ENCODE peak calls at places on chromosomes 7 and 10, in five cellular contexts. U is heart left ventricle; G is CD8-positive, alpha-beta T cell; T is colonic mucosa; A is hepatocyte. I is an unnamed sample.

GRCh38 chr7:48421357-48421756 is 250.1 kb downstream of the ABCA13 start:
- DNase-seq in G (no peak), U (no peak), T (no peak), A (no peak), I (no peak)

GRCh38 chr7:99040104-99040958 is 103.6 kb downstream of the SMURF1 start:
- DNase-seq in A (peak), U (peak), G (peak), T (peak), I (peak)

GRCh38 chr7:48253020-48253419 is 81.8 kb downstream of the ABCA13 start:
- DNase-seq in A (no peak), G (no peak), T (no peak), U (no peak), I (no peak)

GRCh38 chr7:39721919-39722597 is 98.7 kb downstream of the RALA start:
- DNase-seq in A (no peak), G (no peak), T (no peak), U (no peak), I (no peak)

GRCh38 chr10:127592586-127592985 is 43.5 kb downstream of the NPS start:
- DNase-seq in T (no peak), A (no peak), U (no peak), G (no peak), I (no peak)

GRCh38 chr7:80082214-80082613 is 52.4 kb upstream of the GNAI1 start:
- DNase-seq in G (no peak), U (no peak), T (no peak), A (no peak), I (no peak)

GRCh38 chr7:73557108-73557396 is 438 bp downstream of the BCL7B start:
- DNase-seq in T (peak), A (peak), U (peak), G (peak), I (peak)

GRCh38 chr10:129937351-129937751 is 26.7 kb downstream of the EBF3 start:
- DNase-seq in G (no peak), T (no peak), A (no peak), U (no peak), I (no peak)

GRCh38 chr7:87146740-87147386 is 5.4 kb upstream of the DMTF1 start:
- DNase-seq in T (no peak), G (no peak), U (no peak), A (no peak), I (no peak)

GRCh38 chr7:37352974-37353948 is 95.4 kb downstream of the ELMO1 start:
- DNase-seq in U (no peak), G (peak), T (peak), A (no peak), I (no peak)

GRCh38 chr10:117216611-117217195 is 19.4 kb downstream of the KCNK18 start:
- DNase-seq in U (peak), G (peak), T (peak), A (peak), I (peak)

GRCh38 chr10:104255244-104255981 is 721 bp downstream of the GSTO1 start:
- DNase-seq in A (peak), G (no peak), T (peak), U (no peak), I (no peak)

GRCh38 chr10:35605191-35605590 is at the start of gene GJD4:
- DNase-seq in G (no peak), U (no peak), T (no peak), A (no peak), I (no peak)

GRCh38 chr7:133504825-133505224 is 251.9 kb downstream of the EXOC4 start:
- DNase-seq in U (no peak), G (no peak), T (no peak), A (no peak), I (no peak)

GRCh38 chr10:72455889-72456588 is 101.3 kb upstream of the DNAJB12 start:
- DNase-seq in A (no peak), T (no peak), G (no peak), U (no peak), I (no peak)

GRCh38 chr7:33854178-33854577 is 51.2 kb upstream of the BMPER start:
- DNase-seq in U (no peak), G (no peak), A (no peak), T (no peak), I (peak)

GRCh38 chr7:44431091-44431608 is 59.3 kb downstream of the NUDCD3 start:
- DNase-seq in A (peak), U (no peak), G (no peak), T (no peak), I (no peak)

GRCh38 chr7:28138837-28139236 is 41.8 kb downstream of the JAZF1 start:
- DNase-seq in A (no peak), U (no peak), T (no peak), G (no peak), I (no peak)

GRCh38 chr10:33139191-33139646 is 181.2 kb upstream of the ITGB1 start:
- DNase-seq in U (no peak), G (peak), A (no peak), T (no peak), I (no peak)

GRCh38 chr10:72260588-72261322 is 13.0 kb upstream of the DDIT4 start:
- DNase-seq in U (peak), A (peak), T (peak), G (peak), I (no peak)

GRCh38 chr7:152312316-152312715 is 123.5 kb downstream of the KMT2C start:
- DNase-seq in U (no peak), G (no peak), A (no peak), T (no peak), I (no peak)

GRCh38 chr7:7996568-7996967 is 28.0 kb downstream of the GLCCI1 start:
- DNase-seq in G (no peak), T (no peak), A (no peak), U (no peak), I (no peak)

GRCh38 chr7:148670807-148671206 is 27.9 kb upstream of the CUL1 start:
- DNase-seq in G (no peak), A (no peak), U (no peak), T (no peak), I (no peak)

GRCh38 chr10:117424171-117424570 is 48.9 kb upstream of the PDZD8 start:
- DNase-seq in U (no peak), G (no peak), A (no peak), T (no peak), I (no peak)

GRCh38 chr7:98921608-98922372 is 43.5 kb downstream of the TRRAP start:
- DNase-seq in U (no peak), A (no peak), G (no peak), T (no peak), I (no peak)

GRCh38 chr10:90642136-90642535 is 215.7 kb downstream of the HTR7 start:
- DNase-seq in U (no peak), G (no peak), T (no peak), A (no peak), I (peak)

GRCh38 chr10:64430690-64431323 is 909.6 kb downstream of the REEP3 start:
- DNase-seq in U (no peak), T (peak), A (peak), G (no peak), I (no peak)

GRCh38 chr7:134613623-134614347 is 32.9 kb upstream of the BPGM start:
- DNase-seq in U (no peak), G (no peak), A (no peak), T (no peak), I (peak)

GRCh38 chr7:93854480-93854879 is 36.1 kb downstream of the TFPI2 start:
- DNase-seq in G (no peak), U (no peak), T (no peak), A (no peak), I (no peak)

GRCh38 chr10:121495719-121496118 is 102.5 kb downstream of the FGFR2 start:
- DNase-seq in G (no peak), T (no peak), A (no peak), U (no peak), I (no peak)

GRCh38 chr7:100612730-100613446 is 548 bp downstream of the MOSPD3 start:
- DNase-seq in T (peak), A (peak), U (no peak), G (peak), I (no peak)

GRCh38 chr10:77041636-77042258 is 595.9 kb downstream of the KCNMA1 start:
- DNase-seq in T (peak), A (no peak), U (no peak), G (peak), I (no peak)

GRCh38 chr10:93224005-93224779 is 150.5 kb downstream of the CYP26A1 start:
- DNase-seq in U (no peak), T (no peak), G (no peak), A (no peak), I (no peak)

DNA sequence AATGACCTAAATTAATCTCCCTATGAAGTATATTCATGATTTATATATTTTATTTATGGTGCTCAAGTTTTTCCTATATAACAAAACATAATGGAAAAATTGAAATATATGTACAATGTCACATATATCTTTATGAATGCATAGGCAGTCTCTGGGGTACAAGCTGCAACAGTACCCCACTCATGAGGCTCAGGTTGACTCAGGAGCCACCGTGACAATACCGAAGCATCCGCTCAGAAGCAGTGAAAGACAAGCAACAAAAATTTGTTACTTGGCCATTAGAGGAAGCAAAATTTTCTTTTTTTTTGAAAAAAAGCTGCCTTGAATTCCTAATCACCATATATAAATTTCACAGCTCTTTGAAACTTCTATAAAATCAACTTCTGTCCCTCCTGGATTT is 2.9 kb downstream of the NAMPT start:
- DNase-seq in G (no peak), A (no peak), U (no peak), T (no peak), I (no peak)
- H3K4me3 ChIP-seq in G (no peak), A (no peak), U (peak), T (peak), I (no peak)

GRCh38 chr7:3042861-3043489 is 692 bp downstream of the CARD11 start:
- DNase-seq in A (peak), U (no peak), G (peak), T (peak), I (no peak)

GRCh38 chr7:3039787-3040186 is 3.9 kb downstream of the CARD11 start:
- DNase-seq in U (no peak), G (no peak), T (no peak), A (no peak), I (no peak)

GRCh38 chr7:3042301-3042700 is 1.4 kb downstream of the CARD11 start:
- DNase-seq in A (no peak), T (no peak), G (no peak), U (no peak), I (no peak)

GRCh38 chr7:3043544-3044395 is at the start of gene CARD11:
- DNase-seq in G (peak), T (peak), A (peak), U (no peak), I (no peak)
- TF ChIP-seq CTCF in G (no peak), T (no peak), A (no peak), U (no peak), I (no peak)

GRCh38 chr10:95745487-95745886 is 10.5 kb upstream of the ENTPD1 start:
- DNase-seq in G (no peak), T (no peak), U (no peak), A (no peak), I (no peak)

GRCh38 chr10:95741807-95742528 is 14.0 kb upstream of the ENTPD1 start:
- DNase-seq in T (peak), G (no peak), A (peak), U (peak), I (no peak)

GRCh38 chr10:95742529-95742884 is 13.5 kb upstream of the ENTPD1 start:
- DNase-seq in U (peak), T (peak), A (peak), G (no peak), I (no peak)

GRCh38 chr10:95739046-95739445 is 16.9 kb upstream of the ENTPD1 start:
- DNase-seq in U (no peak), A (no peak), T (no peak), G (no peak), I (no peak)

DNA sequence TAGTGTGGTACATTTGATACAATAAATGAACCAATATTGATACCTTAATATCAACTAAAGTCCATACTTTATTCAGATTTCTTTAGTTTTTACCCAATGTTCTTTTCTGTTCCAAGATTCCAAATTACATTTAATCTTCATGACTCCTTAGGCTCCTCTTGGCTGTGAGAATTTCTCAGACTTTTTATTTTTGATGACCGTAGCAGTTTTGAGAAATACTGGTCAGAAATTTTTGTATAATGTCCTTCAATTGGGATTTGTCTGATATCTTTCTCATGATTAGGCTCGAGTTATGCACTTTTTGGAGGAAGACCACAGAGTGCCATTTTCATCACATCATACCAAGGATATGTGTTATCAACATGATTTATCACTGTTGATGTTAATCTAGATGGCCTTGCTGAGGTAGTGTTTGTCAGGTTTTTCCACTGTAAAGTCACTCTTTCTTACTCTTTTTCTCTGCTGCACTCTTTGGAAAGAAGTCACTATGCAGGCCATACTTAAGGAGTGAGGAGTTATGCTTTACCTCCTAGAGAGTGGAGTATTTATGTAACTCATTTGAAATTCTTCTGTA is 12.9 kb upstream of the ENTPD1 start:
- DNase-seq in U (no peak), T (no peak), A (no peak), G (no peak), I (no peak)
- H3K4me3 ChIP-seq in U (no peak), T (no peak), A (no peak), G (no peak), I (no peak)

GRCh38 chr7:147436718-147437117 is 1153.8 kb upstream of the C7orf33 start:
- DNase-seq in U (no peak), G (no peak), A (no peak), T (no peak), I (no peak)

GRCh38 chr7:147428075-147428474 is 1162.5 kb upstream of the C7orf33 start:
- DNase-seq in U (no peak), A (no peak), T (no peak), G (no peak), I (no peak)

GRCh38 chr7:147432068-147432467 is 1158.5 kb upstream of the C7orf33 start:
- DNase-seq in T (no peak), G (no peak), U (no peak), A (peak), I (no peak)
- TF ChIP-seq CTCF in T (no peak), G (no peak), U (no peak), A (peak), I (peak)

DNA sequence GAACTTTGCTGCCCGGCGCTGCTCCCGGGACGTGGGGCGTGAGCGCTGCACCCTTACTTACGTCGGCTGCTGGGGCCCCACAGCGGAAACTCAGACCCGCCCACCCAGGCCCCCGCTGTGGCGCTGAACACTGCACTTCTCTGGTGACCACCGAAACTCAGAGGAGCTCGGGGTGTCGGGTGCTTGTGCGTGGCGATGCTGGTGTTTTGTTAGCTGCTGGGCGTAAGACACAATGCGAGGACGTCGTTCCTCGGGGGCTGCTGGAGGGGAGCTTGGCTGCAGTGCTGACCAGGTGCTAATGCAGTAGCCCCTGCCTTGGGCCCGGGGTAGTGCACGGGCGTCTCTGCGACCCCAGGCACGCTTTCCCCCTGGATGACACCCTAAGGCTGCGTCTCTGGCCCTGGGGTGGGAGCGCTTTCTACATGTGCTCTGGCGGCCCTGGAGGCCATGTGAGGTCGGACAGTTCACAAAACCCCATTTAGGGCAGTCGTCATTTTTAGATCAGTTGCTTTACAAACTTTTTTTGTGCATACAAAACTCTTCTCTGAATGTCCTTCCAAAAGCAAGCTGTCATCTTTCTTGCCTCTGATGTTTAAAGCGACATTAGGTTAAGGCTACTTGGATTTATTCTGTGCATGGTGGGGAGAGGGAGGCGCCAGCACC is 5.7 kb downstream of the MAFK start:
- DNase-seq in G (no peak), A (no peak), U (peak), T (no peak), I (no peak)
- H3K4me3 ChIP-seq in G (no peak), A (no peak), U (peak), T (peak), I (no peak)

GRCh38 chr7:139359366-139360209 is at the start of gene LUC7L2:
- DNase-seq in T (peak), G (peak), A (peak), U (peak), I (peak)
- TF ChIP-seq CTCF in T (no peak), G (no peak), A (no peak), U (no peak), I (no peak)

GRCh38 chr10:110883924-110884323 is 12.2 kb downstream of the PDCD4 start:
- DNase-seq in U (no peak), T (no peak), A (no peak), G (no peak), I (no peak)
- H3K4me3 ChIP-seq in U (no peak), T (no peak), A (no peak), G (no peak), I (no peak)